ENCODE peak calls at places on chromosome 3, in seven cellular contexts. O, W, K, M, P, R and T are unnamed samples.
A peak's percentile ranks its signal among the peaks of the same experiment; 100 is the strongest.

GRCh38 chr3:113035387-113035982 is 44.7 kb downstream of the GTPBP8 start:
- DNase-seq in O (peak; percentile 83), W (peak; percentile 4), K (peak; percentile 69), M (peak; percentile 63), P (peak; percentile 64), R (no peak), T (peak; percentile 58)

GRCh38 chr3:11556851-11557644 is 86.7 kb downstream of the VGLL4 start:
- DNase-seq in O (no peak), W (no peak), K (peak; percentile 83), M (peak; percentile 80), P (no peak), R (no peak), T (peak; percentile 65)

GRCh38 chr3:177831361-177831760 is 634.1 kb upstream of the TBL1XR1 start:
- DNase-seq in O (no peak), W (no peak), K (no peak), M (no peak), P (no peak), R (no peak), T (no peak)

GRCh38 chr3:160953681-160954080 is 151.5 kb downstream of the B3GALNT1 start:
- DNase-seq in O (no peak), W (no peak), K (no peak), M (no peak), P (no peak), R (no peak), T (no peak)

GRCh38 chr3:188712257-188712924 is 459.4 kb upstream of the TPRG1 start:
- DNase-seq in O (peak; percentile 50), W (no peak), K (peak; percentile 44), M (peak; percentile 93), P (no peak), R (no peak), T (peak; percentile 91)

GRCh38 chr3:136671921-136672320 is 80.3 kb downstream of the STAG1 start:
- DNase-seq in O (no peak), W (no peak), K (peak; percentile 78), M (peak; percentile 10), P (no peak), R (no peak), T (peak; percentile 66)

GRCh38 chr3:30539214-30539613 is 67.2 kb upstream of the TGFBR2 start:
- DNase-seq in O (peak; percentile 85), W (no peak), K (no peak), M (no peak), P (no peak), R (no peak), T (no peak)

GRCh38 chr3:72340476-72341379 is 507.5 kb downstream of the SHQ1 start:
- DNase-seq in O (no peak), W (no peak), K (no peak), M (no peak), P (no peak), R (no peak), T (peak; percentile 25)

GRCh38 chr3:30683769-30684168 is 77.4 kb downstream of the TGFBR2 start:
- DNase-seq in O (no peak), W (no peak), K (no peak), M (no peak), P (no peak), R (no peak), T (no peak)

GRCh38 chr3:129061077-129061887 is 703 bp downstream of the GP9 start:
- DNase-seq in O (no peak), W (no peak), K (no peak), M (no peak), P (no peak), R (no peak), T (no peak)

GRCh38 chr3:100396967-100397366 is 3.9 kb downstream of the TOMM70 start:
- DNase-seq in O (peak; percentile 22), W (no peak), K (no peak), M (no peak), P (no peak), R (no peak), T (peak; percentile 9)

GRCh38 chr3:77196146-77196545 is 156.2 kb downstream of the ROBO2 start:
- DNase-seq in O (peak; percentile 18), W (no peak), K (peak; percentile 38), M (peak; percentile 30), P (no peak), R (no peak), T (peak; percentile 39)

GRCh38 chr3:60841355-60841754 is 409.9 kb downstream of the FHIT start:
- DNase-seq in O (no peak), W (no peak), K (peak; percentile 11), M (peak; percentile 24), P (no peak), R (no peak), T (peak; percentile 3)

GRCh38 chr3:40951636-40952035 is 247.7 kb upstream of the CTNNB1 start:
- DNase-seq in O (no peak), W (no peak), K (peak; percentile 73), M (no peak), P (no peak), R (no peak), T (peak; percentile 95)

GRCh38 chr3:65318231-65318630 is 630.4 kb upstream of the ADAMTS9 start:
- DNase-seq in O (no peak), W (no peak), K (no peak), M (no peak), P (no peak), R (no peak), T (no peak)